ENCODE peak calls at places on chromosomes 6 and 20, in nine cellular contexts. M, F, G, D, U, S, Z, K and A are unnamed samples.

GRCh38 chr6:132147530-132148011 is 196.4 kb upstream of the CCN2 start:
- DNase-seq in M (no peak), F (no peak), G (no peak), D (no peak), U (no peak), S (no peak), Z (no peak), K (no peak), A (peak)

GRCh38 chr20:3670511-3670910 is 7.3 kb upstream of the GFRA4 start:
- DNase-seq in M (no peak), F (no peak), G (no peak), D (peak), U (no peak), S (no peak), Z (peak), K (no peak), A (peak)

GRCh38 chr6:45421700-45422540 is 44.2 kb upstream of the SUPT3H start:
- DNase-seq in M (peak), F (peak), G (peak), D (peak), U (peak), S (no peak), Z (peak), K (peak), A (peak)

GRCh38 chr6:75267461-75267860 is 17.1 kb downstream of the TMEM30A start:
- DNase-seq in M (no peak), F (no peak), G (no peak), D (no peak), U (no peak), S (no peak), Z (no peak), K (no peak), A (no peak)

GRCh38 chr6:51265426-51265825 is 446.8 kb downstream of the TFAP2B start:
- DNase-seq in M (no peak), F (no peak), G (no peak), D (no peak), U (no peak), S (no peak), Z (no peak), K (no peak), A (no peak)

GRCh38 chr20:64244870-64245603 is 10.5 kb upstream of the PCMTD2 start:
- DNase-seq in M (no peak), F (no peak), G (no peak), D (no peak), U (peak), S (no peak), Z (no peak), K (no peak), A (peak)

GRCh38 chr6:146543211-146543939 is at the start of gene RAB32:
- DNase-seq in M (peak), F (peak), G (peak), D (peak), U (no peak), S (no peak), Z (peak), K (no peak), A (peak)

GRCh38 chr6:30007132-30007764 is 53.8 kb upstream of the POLR1H start:
- DNase-seq in M (peak), F (no peak), G (peak), D (no peak), U (peak), S (no peak), Z (no peak), K (peak), A (peak)

GRCh38 chr6:152723398-152723797 is 25.7 kb downstream of the MYCT1 start:
- DNase-seq in M (no peak), F (no peak), G (no peak), D (no peak), U (no peak), S (no peak), Z (no peak), K (no peak), A (no peak)

GRCh38 chr6:21587925-21588811 is 5.4 kb upstream of the SOX4 start:
- DNase-seq in M (peak), F (peak), G (peak), D (no peak), U (peak), S (no peak), Z (peak), K (peak), A (peak)

GRCh38 chr20:29301624-29302259 is 1955.7 kb upstream of the DEFB115 start:
- DNase-seq in M (no peak), F (no peak), G (no peak), D (no peak), U (no peak), S (no peak), Z (no peak), K (no peak), A (no peak)

GRCh38 chr6:30603961-30604360 is 13.1 kb downstream of the PPP1R10 start:
- DNase-seq in M (no peak), F (no peak), G (no peak), D (no peak), U (no peak), S (no peak), Z (no peak), K (no peak), A (no peak)

GRCh38 chr20:3312940-3313656 is 74.1 kb upstream of the SLC4A11 start:
- DNase-seq in M (no peak), F (no peak), G (no peak), D (no peak), U (no peak), S (no peak), Z (no peak), K (no peak), A (no peak)

GRCh38 chr6:145551164-145551563 is 184.2 kb downstream of the EPM2A start:
- DNase-seq in M (no peak), F (no peak), G (no peak), D (no peak), U (no peak), S (no peak), Z (no peak), K (no peak), A (no peak)

GRCh38 chr20:10982692-10983091 is 308.9 kb upstream of the JAG1 start:
- DNase-seq in M (peak), F (no peak), G (no peak), D (peak), U (no peak), S (no peak), Z (no peak), K (no peak), A (peak)

GRCh38 chr6:34512738-34513115 is 43.4 kb downstream of the SPDEF start:
- DNase-seq in M (no peak), F (no peak), G (no peak), D (no peak), U (no peak), S (no peak), Z (no peak), K (no peak), A (no peak)